ENCODE peak calls at places on chromosomes 6 and 20, in four cellular contexts. K is left lung, Q is cardiac muscle cell, P is A549. M is an unnamed sample. For H3K4me1, the result is how much of the 10 kb centered on the place peaks cover.

GRCh38 chr6:11393713-11394627 is 143.6 kb upstream of the TMEM170B start:
- DNase-seq in K (no peak), Q (no peak), P (no peak), M (no peak)

GRCh38 chr20:57920971-57921370 is 211.2 kb upstream of the PMEPA1 start:
- DNase-seq in K (no peak), Q (no peak), P (no peak), M (no peak)

GRCh38 chr6:15244605-15245360 is 1.1 kb upstream of the JARID2 start:
- DNase-seq in K (no peak), Q (peak), P (peak), M (peak)

GRCh38 chr6:5671162-5671561 is 335.6 kb downstream of the NRN1 start:
- DNase-seq in K (no peak), Q (no peak), P (no peak), M (no peak)

GRCh38 chr6:154998855-154999254 is 3.7 kb downstream of the TIAM2 start:
- DNase-seq in K (no peak), Q (no peak), P (no peak), M (no peak)

GRCh38 chr6:150153905-150154492 is 11.2 kb downstream of the PPP1R14C start:
- DNase-seq in K (no peak), Q (no peak), P (no peak), M (no peak)

GRCh38 chr20:1734269-1734858 is 76.8 kb upstream of the SIRPG start:
- DNase-seq in K (no peak), Q (no peak), P (no peak), M (no peak)

GRCh38 chr6:53361549-53362031 is 12.8 kb upstream of the ELOVL5 start:
- DNase-seq in K (no peak), Q (no peak), P (no peak), M (no peak)

GRCh38 chr6:143680157-143680556 is 2.4 kb downstream of the PHACTR2 start:
- DNase-seq in K (no peak), Q (no peak), P (no peak), M (no peak)

GRCh38 chr6:140208286-140208685 is 833.8 kb upstream of the CITED2 start:
- DNase-seq in K (no peak), Q (peak), P (no peak), M (no peak)

GRCh38 chr20:62846528-62846890 is 15.1 kb downstream of the TCFL5 start:
- DNase-seq in K (no peak), Q (no peak), P (no peak), M (no peak)

GRCh38 chr20:50915424-50915823 is 15.8 kb downstream of the ADNP start:
- DNase-seq in K (no peak), Q (no peak), P (no peak), M (no peak)

GRCh38 chr6:133748628-133749027 is 140.3 kb upstream of the TCF21 start:
- DNase-seq in K (no peak), Q (no peak), P (no peak), M (no peak)

GRCh38 chr6:105649192-105649591 is 246.3 kb upstream of the PREP start:
- DNase-seq in K (no peak), Q (no peak), P (no peak), M (no peak)
- H3K4me1 ChIP-seq in K (under half), Q (under half), P (under half), M (under half)

GRCh38 chr6:56850618-56851017 is 104.3 kb upstream of the BEND6 start:
- DNase-seq in K (no peak), Q (no peak), P (no peak), M (no peak)

GRCh38 chr6:56852611-56853010 is 102.3 kb upstream of the BEND6 start:
- DNase-seq in K (no peak), Q (no peak), P (no peak), M (no peak)

GRCh38 chr6:56852249-56852606 is 102.7 kb upstream of the BEND6 start:
- DNase-seq in K (no peak), Q (no peak), P (no peak), M (no peak)

GRCh38 chr6:56851104-56851503 is 103.8 kb upstream of the BEND6 start:
- DNase-seq in K (no peak), Q (no peak), P (no peak), M (no peak)

GRCh38 chr6:56851541-56852248 is 103.2 kb upstream of the BEND6 start:
- DNase-seq in K (no peak), Q (peak), P (peak), M (no peak)
- H3K4me3 ChIP-seq in K (peak), Q (peak), P (no peak), M (no peak)

GRCh38 chr6:56525976-56526375 is 116.7 kb downstream of the DST start:
- DNase-seq in K (no peak), Q (no peak), P (no peak), M (no peak)
- H3K4me1 ChIP-seq in K (under half), Q (under half), P (under half), M (under half)

GRCh38 chr6:41939848-41940758 is 1.5 kb downstream of the CCND3 start:
- DNase-seq in K (peak), Q (no peak), P (no peak), M (peak)
- H3K4me3 ChIP-seq in K (peak), Q (peak), P (peak), M (peak)

DNA sequence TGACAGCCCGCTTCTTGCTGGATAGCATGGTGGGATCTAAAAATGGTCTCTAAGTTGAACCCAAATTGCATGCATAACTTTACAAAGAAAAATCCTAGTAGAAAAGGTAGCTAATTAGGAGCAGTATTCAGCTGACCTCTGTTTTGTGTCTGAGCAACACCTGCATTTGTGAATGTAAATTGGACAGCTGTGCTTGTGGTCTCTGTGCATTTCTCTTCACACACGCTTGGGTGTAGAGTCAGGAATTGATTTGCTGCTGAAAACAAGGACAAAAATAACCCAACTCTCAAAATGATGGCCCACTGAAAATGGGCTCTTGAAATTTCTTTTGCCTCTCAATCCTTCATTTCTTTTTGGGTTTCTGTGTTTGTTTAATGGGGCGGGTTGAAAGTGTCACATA is 46.3 kb downstream of the SOBP start:
- DNase-seq in K (no peak), Q (peak), P (no peak), M (no peak)
- H3K4me1 ChIP-seq in K (under half), Q (half or more), P (under half), M (under half)

GRCh38 chr6:138651491-138651890 is 122.1 kb upstream of the CCDC28A start:
- DNase-seq in K (no peak), Q (no peak), P (no peak), M (no peak)

GRCh38 chr6:138648127-138648526 is 125.4 kb upstream of the CCDC28A start:
- DNase-seq in K (no peak), Q (no peak), P (no peak), M (no peak)

GRCh38 chr6:138645976-138646640 is 127.5 kb upstream of the CCDC28A start:
- DNase-seq in K (no peak), Q (no peak), P (no peak), M (peak)

GRCh38 chr6:138643210-138643609 is 130.4 kb upstream of the CCDC28A start:
- DNase-seq in K (no peak), Q (no peak), P (no peak), M (no peak)

DNA sequence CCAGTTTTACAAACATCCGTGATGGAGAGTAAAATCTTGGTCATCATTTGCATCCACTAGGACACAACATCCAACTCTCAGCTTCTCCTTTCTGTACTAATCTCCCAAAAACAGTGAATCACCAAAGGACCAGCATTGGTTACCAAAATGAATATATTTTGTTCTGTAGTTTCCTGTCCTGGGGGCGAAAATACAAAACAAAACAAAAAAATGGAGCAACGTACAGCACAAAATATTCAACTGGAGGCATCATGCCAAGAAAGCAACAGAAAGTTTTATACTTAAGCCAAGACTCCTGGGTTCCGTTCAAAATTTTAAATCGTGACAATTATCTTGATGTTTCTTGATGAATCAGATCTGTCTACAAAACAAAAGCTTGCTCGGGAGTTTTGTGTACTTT is 126.6 kb upstream of the CCDC28A start:
- DNase-seq in K (no peak), Q (no peak), P (no peak), M (no peak)
- H3K4me3 ChIP-seq in K (no peak), Q (no peak), P (no peak), M (no peak)

DNA sequence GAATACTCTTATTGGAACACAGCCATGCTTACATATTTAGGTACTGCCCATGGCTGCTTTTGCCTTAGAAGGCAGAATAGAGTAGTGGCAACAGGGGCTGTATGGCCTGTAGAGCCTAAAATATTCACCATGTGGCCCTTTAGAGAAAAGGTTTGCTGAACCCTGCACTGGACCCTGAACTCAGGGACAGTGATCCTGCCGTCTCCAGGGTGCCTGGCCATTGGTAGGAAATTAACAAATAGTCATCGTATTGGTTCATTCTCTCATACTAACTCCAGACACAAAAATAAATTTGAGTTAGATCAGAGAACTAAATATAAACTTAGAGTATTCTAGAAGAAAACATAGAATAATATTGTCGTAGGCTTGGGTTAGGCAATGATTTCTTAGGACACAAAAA is 181.4 kb downstream of the BCAS1 start:
- DNase-seq in K (no peak), Q (no peak), P (no peak), M (no peak)
- H3K4me1 ChIP-seq in K (under half), Q (under half), P (under half), M (under half)

GRCh38 chr20:35771689-35772562 is at the start of gene PHF20:
- DNase-seq in K (peak), Q (peak), P (peak), M (peak)

GRCh38 chr20:35768731-35769664 is 2.8 kb upstream of the PHF20 start:
- DNase-seq in K (peak), Q (peak), P (peak), M (peak)

GRCh38 chr20:35772563-35773058 is 796 bp downstream of the PHF20 start:
- DNase-seq in K (no peak), Q (no peak), P (no peak), M (no peak)

GRCh38 chr20:35773154-35773751 is 1.4 kb downstream of the PHF20 start:
- DNase-seq in K (no peak), Q (no peak), P (no peak), M (peak)

GRCh38 chr20:35771367-35771688 is 487 bp upstream of the PHF20 start:
- DNase-seq in K (no peak), Q (no peak), P (no peak), M (no peak)
- H3K4me3 ChIP-seq in K (peak), Q (no peak), P (peak), M (peak)

DNA sequence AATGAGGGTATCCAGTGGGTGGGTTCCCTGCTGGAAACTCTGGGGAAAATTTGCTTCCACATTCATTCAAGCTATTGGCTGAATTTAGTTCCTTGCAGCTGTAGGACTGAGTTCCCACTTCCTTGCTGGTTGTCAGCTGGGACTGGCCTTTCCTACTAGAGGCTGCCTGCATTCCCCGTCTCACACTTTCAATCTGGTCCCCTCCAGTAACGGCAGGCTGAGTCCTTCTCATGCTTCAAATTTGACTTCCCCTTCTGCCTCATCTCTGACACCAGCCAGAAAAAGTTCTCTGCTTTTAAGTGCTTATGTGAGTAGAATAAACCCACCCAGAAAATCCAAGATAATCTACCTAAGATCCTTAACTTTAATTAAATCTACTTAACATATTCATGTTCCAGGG is 4.4 kb downstream of the CSNK2A1 start:
- DNase-seq in K (no peak), Q (no peak), P (no peak), M (no peak)
- H3K4me1 ChIP-seq in K (under half), Q (under half), P (under half), M (under half)